ENCODE peak calls at places on chromosomes 16 and 17, in four cellular contexts. Y is K562, V is GM12878, J is HepG2. H is an unnamed sample.

GRCh38 chr17:56112086-56112485 is 41.2 kb upstream of the ANKFN1 start:
- DNase-seq in Y (no peak), V (no peak), J (no peak), H (no peak)

GRCh38 chr17:38379448-38379847 is 27.8 kb downstream of the SOCS7 start:
- DNase-seq in Y (no peak), V (no peak), J (no peak), H (no peak)

GRCh38 chr16:3872216-3872895 is 8.2 kb downstream of the CREBBP start:
- DNase-seq in Y (no peak), V (no peak), J (no peak), H (no peak)

GRCh38 chr17:38579934-38580333 is 25.8 kb downstream of the SRCIN1 start:
- DNase-seq in Y (peak; percentile 80), V (no peak), J (peak; percentile 71), H (peak; percentile 83)

GRCh38 chr17:31235110-31235509 is 61.9 kb downstream of the OMG start:
- DNase-seq in Y (no peak), V (no peak), J (no peak), H (no peak)

GRCh38 chr17:27986805-27987684 is 55.4 kb upstream of the NLK start:
- DNase-seq in Y (peak; percentile 86), V (no peak), J (no peak), H (no peak)

GRCh38 chr16:57815987-57816745 is 13.9 kb upstream of the KIFC3 start:
- DNase-seq in Y (peak; percentile 33), V (no peak), J (no peak), H (peak; percentile 64)

GRCh38 chr16:17213025-17213424 is 257.7 kb downstream of the XYLT1 start:
- DNase-seq in Y (no peak), V (no peak), J (no peak), H (no peak)

GRCh38 chr16:85055503-85056210 is 28.1 kb downstream of the KIAA0513 start:
- DNase-seq in Y (no peak), V (peak; percentile 92), J (peak; percentile 32), H (no peak)

GRCh38 chr17:66549731-66550207 is 247.4 kb downstream of the PRKCA start:
- DNase-seq in Y (no peak), V (no peak), J (no peak), H (no peak)

GRCh38 chr16:68367034-68367433 is 56.2 kb downstream of the PRMT7 start:
- DNase-seq in Y (peak; percentile 68), V (no peak), J (peak; percentile 53), H (peak; percentile 75)

GRCh38 chr16:81668243-81669097 is 110.6 kb upstream of the PLCG2 start:
- DNase-seq in Y (no peak), V (no peak), J (no peak), H (no peak)

DNA sequence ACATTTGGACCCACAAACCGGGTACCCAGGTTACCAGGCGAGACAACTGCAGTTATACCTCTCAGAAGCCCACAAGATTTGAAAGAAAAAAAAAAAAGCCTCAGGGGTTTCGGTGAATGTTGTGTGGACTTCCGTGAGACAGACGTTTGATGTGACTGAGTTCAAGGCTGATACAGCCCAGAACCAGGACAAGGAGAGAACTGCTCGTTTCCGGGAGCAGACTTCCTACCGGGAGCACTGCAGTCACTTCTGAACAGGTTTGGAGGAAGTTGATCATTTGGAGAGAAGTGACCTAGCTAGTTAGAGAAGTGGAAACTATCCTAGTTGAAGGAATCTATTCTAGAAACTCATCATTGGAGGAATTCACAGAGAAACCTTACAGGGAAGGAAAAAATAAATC is 847 bp downstream of the CKLF start:
- DNase-seq in Y (no peak), V (no peak), J (no peak), H (no peak)
- TF ChIP-seq TCF7 in Y (no peak), V (no peak), J (no peak), H (no peak)

DNA sequence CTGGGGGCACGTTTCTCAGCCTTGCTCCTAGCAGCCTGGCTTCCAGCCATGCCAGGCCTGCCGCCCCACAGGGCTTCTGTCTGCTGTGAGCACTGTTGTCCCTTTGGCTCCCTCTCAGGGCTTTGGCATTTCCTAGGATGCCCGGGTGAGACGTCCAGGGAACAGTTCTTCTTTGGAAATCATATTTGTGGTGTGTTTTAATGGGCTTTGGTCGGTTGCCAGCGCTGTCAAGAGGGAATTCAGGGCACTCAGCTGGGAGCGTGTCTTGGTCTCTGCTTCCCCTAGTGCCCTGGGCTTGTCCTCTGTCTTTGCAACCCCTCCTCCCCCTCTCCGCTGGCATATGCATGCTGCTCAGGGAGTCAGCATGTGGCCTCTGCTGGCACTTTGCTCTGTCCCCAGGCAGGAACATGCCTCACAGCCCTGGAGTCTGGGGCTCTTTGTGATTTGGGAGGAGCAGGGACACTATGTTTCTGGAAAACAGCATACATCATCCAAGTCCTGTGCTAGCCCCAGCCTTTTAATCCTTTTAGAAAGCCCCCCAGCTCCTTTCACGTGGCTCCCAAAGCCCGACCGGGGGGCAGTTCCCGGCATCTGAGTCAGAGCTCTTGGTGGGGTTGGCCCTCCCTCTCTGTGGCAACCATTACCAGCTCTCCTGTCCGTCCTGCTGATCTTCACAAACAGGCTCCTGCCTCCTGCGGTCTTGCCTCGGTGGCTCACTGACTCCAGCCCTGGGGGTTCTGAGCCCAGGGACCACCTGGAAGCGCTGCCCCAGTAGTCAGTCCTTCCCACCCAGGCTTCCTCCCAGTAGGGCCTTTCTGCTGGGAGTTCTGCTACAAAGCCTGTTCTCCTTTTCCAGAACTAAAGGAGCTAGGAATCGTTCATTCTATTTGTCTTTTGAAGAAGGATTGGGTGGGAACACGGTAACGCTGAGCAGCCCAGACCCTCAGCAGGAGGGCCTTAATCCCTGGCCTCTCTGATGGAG is 26.7 kb downstream of the SAP30BP start:
- DNase-seq in Y (no peak), V (no peak), J (no peak), H (peak; percentile 24)
- TF ChIP-seq ATF2 in Y (no peak), V (no peak), J (no peak), H (no peak)

GRCh38 chr16:50532576-50532975 is 15.6 kb upstream of the NKD1 start:
- DNase-seq in Y (no peak), V (no peak), J (no peak), H (no peak)

GRCh38 chr16:50534556-50534955 is 13.6 kb upstream of the NKD1 start:
- DNase-seq in Y (no peak), V (no peak), J (no peak), H (no peak)

GRCh38 chr16:50531901-50532300 is 16.3 kb upstream of the NKD1 start:
- DNase-seq in Y (no peak), V (no peak), J (no peak), H (no peak)

GRCh38 chr16:50534091-50534490 is 14.1 kb upstream of the NKD1 start:
- DNase-seq in Y (no peak), V (no peak), J (no peak), H (no peak)

DNA sequence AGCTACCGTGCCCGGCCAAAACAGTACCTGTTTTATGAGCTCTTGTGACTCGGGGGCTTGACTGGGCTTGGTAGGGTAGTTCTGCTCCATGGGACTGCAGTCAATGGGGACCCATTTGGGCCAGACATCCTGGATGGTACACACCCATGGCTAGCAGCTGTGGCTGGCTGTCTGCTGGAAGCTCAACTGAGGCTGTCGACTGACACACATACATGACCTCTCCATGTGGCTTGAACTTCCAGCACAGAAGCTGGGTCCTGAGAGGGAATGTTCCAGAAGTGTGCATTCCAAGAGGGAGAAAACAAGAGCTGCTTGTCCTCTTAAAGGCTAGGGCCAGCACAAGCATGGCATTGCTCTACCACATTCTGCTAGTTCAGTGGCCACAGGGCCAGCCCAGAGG is 14.9 kb upstream of the NKD1 start:
- DNase-seq in Y (no peak), V (no peak), J (no peak), H (no peak)
- TF ChIP-seq TCF7 in Y (no peak), V (no peak), J (no peak), H (no peak)

GRCh38 chr16:72985148-72985882 is 62.6 kb downstream of the ZFHX3 start:
- DNase-seq in Y (no peak), V (no peak), J (no peak), H (no peak)

GRCh38 chr16:72987480-72987901 is 60.4 kb downstream of the ZFHX3 start:
- DNase-seq in Y (no peak), V (no peak), J (no peak), H (no peak)

GRCh38 chr16:72983241-72983640 is 64.7 kb downstream of the ZFHX3 start:
- DNase-seq in Y (no peak), V (no peak), J (no peak), H (no peak)

GRCh38 chr16:72986011-72986410 is 61.9 kb downstream of the ZFHX3 start:
- DNase-seq in Y (no peak), V (no peak), J (no peak), H (no peak)

DNA sequence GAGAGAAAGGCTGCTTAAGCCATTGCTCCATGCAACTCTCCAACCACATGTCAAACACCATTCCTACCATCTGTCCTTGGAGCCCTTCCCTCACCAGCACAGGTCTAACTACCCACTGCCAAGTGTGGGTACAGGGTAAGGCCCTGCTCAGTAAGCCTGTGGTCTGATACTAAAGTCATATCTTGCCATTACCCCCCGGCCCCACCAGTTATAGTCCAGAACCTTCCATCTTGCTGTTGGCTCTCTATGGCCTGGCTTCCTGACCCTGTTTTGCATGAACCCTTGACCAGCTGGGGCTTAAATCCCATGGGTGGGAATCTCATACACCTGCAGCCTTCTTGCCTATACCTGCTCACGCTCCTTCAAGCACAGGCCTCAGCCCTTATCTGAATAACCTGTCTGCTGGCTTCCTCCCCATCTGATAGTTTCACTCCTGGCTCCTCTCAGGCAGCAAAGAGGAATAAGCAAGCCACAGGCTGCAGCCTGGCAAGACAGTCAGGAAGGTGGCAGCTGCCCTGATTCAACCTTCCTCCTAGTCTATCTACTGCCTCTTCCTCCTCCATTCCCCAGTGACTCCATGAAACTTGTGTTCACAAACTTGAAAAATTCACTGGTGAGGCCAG is 64.1 kb downstream of the ZFHX3 start:
- DNase-seq in Y (no peak), V (no peak), J (no peak), H (no peak)
- TF ChIP-seq ATF2 in Y (no peak), V (no peak), J (no peak), H (no peak)

GRCh38 chr16:11313493-11314308 is 31.6 kb upstream of the RMI2 start:
- DNase-seq in Y (no peak), V (no peak), J (no peak), H (no peak)

GRCh38 chr16:11315499-11315898 is 29.8 kb upstream of the RMI2 start:
- DNase-seq in Y (no peak), V (no peak), J (no peak), H (peak; percentile 93)

GRCh38 chr16:11314309-11314894 is 30.9 kb upstream of the RMI2 start:
- DNase-seq in Y (no peak), V (no peak), J (no peak), H (no peak)

GRCh38 chr16:11318817-11319216 is 26.4 kb upstream of the RMI2 start:
- DNase-seq in Y (no peak), V (no peak), J (no peak), H (no peak)

DNA sequence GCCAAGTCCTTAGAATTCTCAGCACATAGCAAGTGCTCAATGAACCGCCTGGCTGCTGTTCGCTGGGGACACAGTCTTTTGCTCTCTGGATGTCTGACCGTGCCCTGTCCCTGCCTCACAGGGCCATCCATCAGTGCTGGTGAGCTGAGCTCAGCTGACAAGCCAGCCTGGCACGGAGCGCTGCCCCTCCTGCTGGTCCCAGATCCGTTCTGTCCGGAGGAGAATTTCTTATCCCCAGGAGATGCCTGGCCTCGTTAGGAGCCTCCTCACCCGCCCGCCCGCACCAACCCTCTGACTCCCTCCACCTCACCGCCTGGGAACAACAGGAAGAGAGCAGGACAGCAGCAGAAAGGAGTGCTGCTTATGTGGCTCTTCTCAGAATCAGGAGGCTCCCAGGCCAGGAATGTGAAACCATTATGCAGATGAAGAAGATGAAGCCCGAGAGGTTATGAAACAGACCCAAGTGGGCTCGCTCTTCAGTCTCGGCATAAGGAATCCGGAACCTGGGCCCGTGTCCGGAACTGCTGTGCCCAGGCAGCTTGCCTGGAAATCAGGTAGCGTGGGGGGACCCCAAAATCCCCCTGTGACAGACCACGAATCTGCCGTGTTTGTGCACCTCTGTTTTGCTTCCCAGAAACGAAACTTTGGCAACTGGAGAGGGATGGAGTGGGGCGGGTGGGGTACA is 28.8 kb upstream of the RMI2 start:
- DNase-seq in Y (no peak), V (no peak), J (no peak), H (peak; percentile 71)
- TF ChIP-seq TCF7 in Y (no peak), V (no peak), J (no peak), H (no peak)

GRCh38 chr16:29321000-29321393 is 85.5 kb downstream of the NPIPB11 start:
- DNase-seq in Y (no peak), V (no peak), J (no peak), H (no peak)
- TF ChIP-seq ATF2 in Y (no peak), V (no peak), J (no peak), H (no peak)